ENCODE peak calls at places on chromosomes 13 and 19, in seven cellular contexts. K is HuH-7; B is stimulated activated CD4-positive, alpha-beta T cell treated with anti-CD3 and anti-CD28 coated beads, Interleukin-12 subunit alpha, Interleukin-12 subunit beta, amount 100 ng/mL, for 24 hours; S is activated CD4-positive, CD25-positive, alpha-beta regulatory T cell; E is GM23338; D is IMR-90; M is WTC11. R is an unnamed sample.
A peak's percentile ranks its signal among the peaks of the same experiment; 100 is the strongest.

GRCh38 chr19:35207391-35207871 is 21.1 kb downstream of the FAM187B start:
- DNase-seq in K (no peak), B (no peak), S (no peak), E (no peak), D (no peak), M (no peak), R (no peak)

GRCh38 chr19:45179063-45179847 is 671 bp downstream of the BLOC1S3 start:
- DNase-seq in K (no peak), B (no peak), S (no peak), E (no peak), D (peak; percentile 17), M (no peak), R (peak; percentile 74)

GRCh38 chr19:32817252-32817912 is 52.2 kb downstream of the SLC7A9 start:
- DNase-seq in K (peak; percentile 44), B (no peak), S (no peak), E (no peak), D (no peak), M (no peak), R (no peak)

GRCh38 chr19:38060346-38060745 is 153.3 kb downstream of the SIPA1L3 start:
- DNase-seq in K (no peak), B (no peak), S (no peak), E (no peak), D (no peak), M (no peak), R (no peak)

GRCh38 chr13:49023441-49023840 is 47.7 kb downstream of the FNDC3A start:
- DNase-seq in K (no peak), B (no peak), S (no peak), E (no peak), D (peak; percentile 92), M (no peak), R (no peak)

GRCh38 chr19:31307270-31307669 is 42.0 kb downstream of the TSHZ3 start:
- DNase-seq in K (no peak), B (no peak), S (no peak), E (no peak), D (no peak), M (no peak), R (no peak)

GRCh38 chr19:42519108-42519507 is 9.2 kb downstream of the CEACAM1 start:
- DNase-seq in K (no peak), B (no peak), S (no peak), E (no peak), D (no peak), M (no peak), R (no peak)

GRCh38 chr19:41734585-41734984 is 20.7 kb upstream of the CEACAM6 start:
- DNase-seq in K (no peak), B (no peak), S (no peak), E (no peak), D (no peak), M (no peak), R (no peak)

GRCh38 chr13:73158851-73159250 is 100.0 kb downstream of the KLF5 start:
- DNase-seq in K (no peak), B (no peak), S (no peak), E (no peak), D (peak; percentile 75), M (no peak), R (no peak)

GRCh38 chr19:45508931-45509691 is 1.8 kb downstream of the VASP start:
- DNase-seq in K (peak; percentile 89), B (no peak), S (no peak), E (peak; percentile 84), D (peak; percentile 66), M (peak; percentile 74), R (peak; percentile 94)

GRCh38 chr19:18895038-18895827 is 725 bp downstream of the CERS1 start:
- DNase-seq in K (peak; percentile 100), B (no peak), S (no peak), E (peak; percentile 79), D (no peak), M (peak; percentile 78), R (peak; percentile 95)

GRCh38 chr19:52048604-52049493 is at the start of gene ZNF432:
- DNase-seq in K (peak; percentile 68), B (peak; percentile 64), S (peak; percentile 58), E (peak; percentile 100), D (peak; percentile 91), M (peak; percentile 97), R (peak; percentile 92)

GRCh38 chr13:95710313-95710712 is 33.4 kb downstream of the DNAJC3 start:
- DNase-seq in K (no peak), B (no peak), S (no peak), E (no peak), D (peak; percentile 84), M (no peak), R (no peak)

GRCh38 chr19:38039966-38040365 is 133.0 kb downstream of the SIPA1L3 start:
- DNase-seq in K (no peak), B (no peak), S (no peak), E (no peak), D (peak; percentile 99), M (no peak), R (no peak)

GRCh38 chr13:33072282-33072681 is 56.1 kb downstream of the KL start:
- DNase-seq in K (no peak), B (no peak), S (no peak), E (no peak), D (no peak), M (no peak), R (no peak)

GRCh38 chr13:80341771-80342271 is 895 bp upstream of the SPRY2 start:
- DNase-seq in K (no peak), B (no peak), S (no peak), E (peak; percentile 77), D (peak; percentile 43), M (peak; percentile 66), R (peak; percentile 72)

GRCh38 chr19:30577551-30578090 is 205.4 kb downstream of the ZNF536 start:
- DNase-seq in K (no peak), B (no peak), S (no peak), E (no peak), D (no peak), M (no peak), R (no peak)

GRCh38 chr13:24610956-24611355 is 69.3 kb upstream of the ATP12A start:
- DNase-seq in K (no peak), B (no peak), S (no peak), E (no peak), D (no peak), M (no peak), R (no peak)

GRCh38 chr13:95120650-95121049 is 180.6 kb downstream of the ABCC4 start:
- DNase-seq in K (no peak), B (no peak), S (no peak), E (no peak), D (no peak), M (no peak), R (no peak)

GRCh38 chr19:35562336-35562735 is 1.1 kb downstream of the ATP4A start:
- DNase-seq in K (no peak), B (no peak), S (no peak), E (no peak), D (no peak), M (no peak), R (no peak)

GRCh38 chr19:34120846-34121639 is 51.3 kb upstream of the LSM14A start:
- DNase-seq in K (peak; percentile 71), B (no peak), S (peak; percentile 12), E (peak; percentile 77), D (peak; percentile 52), M (peak; percentile 66), R (peak; percentile 69)

GRCh38 chr13:27016871-27017270 is 154.7 kb downstream of the USP12 start:
- DNase-seq in K (no peak), B (no peak), S (no peak), E (no peak), D (no peak), M (no peak), R (no peak)

GRCh38 chr13:22092791-22093545 is 422.1 kb downstream of the FGF9 start:
- DNase-seq in K (no peak), B (no peak), S (no peak), E (no peak), D (peak; percentile 83), M (no peak), R (no peak)

GRCh38 chr19:51980116-51980736 is 6.4 kb downstream of the ZNF350 start:
- DNase-seq in K (no peak), B (no peak), S (no peak), E (no peak), D (no peak), M (no peak), R (no peak)

GRCh38 chr19:10209305-10209704 is 14.6 kb upstream of the DNMT1 start:
- DNase-seq in K (no peak), B (no peak), S (no peak), E (no peak), D (peak; percentile 87), M (no peak), R (peak; percentile 7)

GRCh38 chr19:39506944-39507714 is 7.8 kb upstream of the SELENOV start:
- DNase-seq in K (no peak), B (peak; percentile 30), S (no peak), E (peak; percentile 90), D (peak; percentile 67), M (peak; percentile 80), R (peak; percentile 97)

GRCh38 chr19:4396949-4397783 is 3.2 kb downstream of the SH3GL1 start:
- DNase-seq in K (no peak), B (no peak), S (no peak), E (no peak), D (no peak), M (no peak), R (no peak)

GRCh38 chr13:43767351-43767901 is 19.3 kb downstream of the ENOX1 start:
- DNase-seq in K (no peak), B (no peak), S (no peak), E (no peak), D (no peak), M (no peak), R (no peak)

GRCh38 chr13:106986033-106986484 is 418.1 kb upstream of the ARGLU1 start:
- DNase-seq in K (no peak), B (no peak), S (no peak), E (peak; percentile 51), D (peak; percentile 34), M (peak; percentile 16), R (peak; percentile 29)

GRCh38 chr13:51520524-51520923 is 63.7 kb upstream of the WDFY2 start:
- DNase-seq in K (no peak), B (no peak), S (no peak), E (no peak), D (peak; percentile 80), M (no peak), R (no peak)

GRCh38 chr19:18091217-18091608 is 4.5 kb upstream of the IL12RB1 start:
- DNase-seq in K (no peak), B (peak; percentile 71), S (peak; percentile 64), E (no peak), D (no peak), M (no peak), R (peak; percentile 26)

GRCh38 chr19:42253245-42254082 is 1.5 kb downstream of the ERF start:
- DNase-seq in K (peak; percentile 82), B (no peak), S (peak; percentile 52), E (peak; percentile 79), D (peak; percentile 26), M (peak; percentile 77), R (peak; percentile 96)

GRCh38 chr19:34732548-34733255 is 1.3 kb upstream of the ZNF181 start:
- DNase-seq in K (no peak), B (no peak), S (no peak), E (peak; percentile 53), D (no peak), M (no peak), R (peak; percentile 64)

GRCh38 chr13:51955281-51955771 is 55.9 kb downstream of the ATP7B start:
- DNase-seq in K (no peak), B (no peak), S (no peak), E (no peak), D (no peak), M (no peak), R (no peak)

GRCh38 chr13:111929036-111929616 is 137.8 kb upstream of the SOX1 start:
- DNase-seq in K (no peak), B (no peak), S (no peak), E (no peak), D (no peak), M (no peak), R (no peak)

GRCh38 chr13:85567909-85568308 is 231.3 kb downstream of the SLITRK6 start:
- DNase-seq in K (no peak), B (no peak), S (no peak), E (peak; percentile 62), D (no peak), M (no peak), R (no peak)

GRCh38 chr19:32876919-32877285 is 7.3 kb upstream of the SLC7A9 start:
- DNase-seq in K (no peak), B (no peak), S (no peak), E (no peak), D (peak; percentile 50), M (no peak), R (peak; percentile 41)